ENCODE peak calls at places on chromosomes 12 and 14, in nine cellular contexts. One of them, this sample, is unnamed.

GRCh38 chr12:14962180-14962579 is 779 bp upstream of the ARHGDIB start:
- DNase-seq in Right ventricle myocardium superior: no peak
- DNase-seq in cardiac muscle cell: no peak
- DNase-seq in WTC11: no peak
- DNase-seq in LoVo: no peak
- DNase-seq in substantia nigra: no peak
- DNase-seq in hepatic stellate cell: no peak
- DNase-seq in T-helper 1 cell: no peak
- DNase-seq in HFFc6: no peak
- DNase-seq in this sample: no peak

GRCh38 chr14:104976198-104977007 is 1.8 kb downstream of the AHNAK2 start:
- DNase-seq in Right ventricle myocardium superior: peak
- DNase-seq in cardiac muscle cell: peak
- DNase-seq in WTC11: peak
- DNase-seq in LoVo: peak
- DNase-seq in substantia nigra: no peak
- DNase-seq in hepatic stellate cell: peak
- DNase-seq in T-helper 1 cell: peak
- DNase-seq in HFFc6: peak
- DNase-seq in this sample: peak

GRCh38 chr14:88798161-88798560 is 5.4 kb upstream of the EML5 start:
- DNase-seq in Right ventricle myocardium superior: no peak
- DNase-seq in cardiac muscle cell: no peak
- DNase-seq in WTC11: no peak
- DNase-seq in LoVo: no peak
- DNase-seq in substantia nigra: no peak
- DNase-seq in hepatic stellate cell: no peak
- DNase-seq in T-helper 1 cell: no peak
- DNase-seq in HFFc6: no peak
- DNase-seq in this sample: no peak

GRCh38 chr12:79452906-79453305 is 237.9 kb downstream of the PAWR start:
- DNase-seq in Right ventricle myocardium superior: no peak
- DNase-seq in cardiac muscle cell: no peak
- DNase-seq in WTC11: no peak
- DNase-seq in LoVo: no peak
- DNase-seq in substantia nigra: no peak
- DNase-seq in hepatic stellate cell: no peak
- DNase-seq in T-helper 1 cell: no peak
- DNase-seq in HFFc6: no peak
- DNase-seq in this sample: no peak

GRCh38 chr12:96210376-96211055 is 16.3 kb downstream of the ELK3 start:
- DNase-seq in Right ventricle myocardium superior: no peak
- DNase-seq in cardiac muscle cell: no peak
- DNase-seq in WTC11: no peak
- DNase-seq in LoVo: no peak
- DNase-seq in substantia nigra: no peak
- DNase-seq in hepatic stellate cell: no peak
- DNase-seq in T-helper 1 cell: no peak
- DNase-seq in HFFc6: no peak
- DNase-seq in this sample: no peak

GRCh38 chr12:87827638-87828264 is 201.4 kb downstream of the C12orf50 start:
- DNase-seq in Right ventricle myocardium superior: no peak
- DNase-seq in cardiac muscle cell: no peak
- DNase-seq in WTC11: no peak
- DNase-seq in LoVo: peak
- DNase-seq in substantia nigra: no peak
- DNase-seq in hepatic stellate cell: no peak
- DNase-seq in T-helper 1 cell: no peak
- DNase-seq in HFFc6: no peak
- DNase-seq in this sample: peak

GRCh38 chr14:104120281-104120741 is 18.1 kb upstream of the KIF26A start:
- DNase-seq in Right ventricle myocardium superior: peak
- DNase-seq in cardiac muscle cell: no peak
- DNase-seq in WTC11: no peak
- DNase-seq in LoVo: no peak
- DNase-seq in substantia nigra: no peak
- DNase-seq in hepatic stellate cell: no peak
- DNase-seq in T-helper 1 cell: no peak
- DNase-seq in HFFc6: no peak
- DNase-seq in this sample: no peak

GRCh38 chr12:851913-852312 is 97.6 kb downstream of the RAD52 start:
- DNase-seq in Right ventricle myocardium superior: no peak
- DNase-seq in cardiac muscle cell: no peak
- DNase-seq in WTC11: no peak
- DNase-seq in LoVo: peak
- DNase-seq in substantia nigra: no peak
- DNase-seq in hepatic stellate cell: peak
- DNase-seq in T-helper 1 cell: no peak
- DNase-seq in HFFc6: peak
- DNase-seq in this sample: peak

GRCh38 chr12:47391566-47391965 is 311.8 kb upstream of the AMIGO2 start:
- DNase-seq in Right ventricle myocardium superior: no peak
- DNase-seq in cardiac muscle cell: no peak
- DNase-seq in WTC11: no peak
- DNase-seq in LoVo: no peak
- DNase-seq in substantia nigra: no peak
- DNase-seq in hepatic stellate cell: no peak
- DNase-seq in T-helper 1 cell: peak
- DNase-seq in HFFc6: no peak
- DNase-seq in this sample: no peak

GRCh38 chr12:131044760-131045381 is 91.2 kb downstream of the ADGRD1 start:
- DNase-seq in Right ventricle myocardium superior: no peak
- DNase-seq in cardiac muscle cell: no peak
- DNase-seq in WTC11: no peak
- DNase-seq in LoVo: no peak
- DNase-seq in substantia nigra: no peak
- DNase-seq in hepatic stellate cell: no peak
- DNase-seq in T-helper 1 cell: no peak
- DNase-seq in HFFc6: no peak
- DNase-seq in this sample: no peak

GRCh38 chr14:68473050-68473449 is 319.8 kb downstream of the ZFP36L1 start:
- DNase-seq in Right ventricle myocardium superior: no peak
- DNase-seq in cardiac muscle cell: no peak
- DNase-seq in WTC11: no peak
- DNase-seq in LoVo: no peak
- DNase-seq in substantia nigra: no peak
- DNase-seq in hepatic stellate cell: no peak
- DNase-seq in T-helper 1 cell: no peak
- DNase-seq in HFFc6: no peak
- DNase-seq in this sample: no peak

GRCh38 chr12:126883737-126884136 is 1383.2 kb upstream of the TMEM132C start:
- DNase-seq in Right ventricle myocardium superior: peak
- DNase-seq in cardiac muscle cell: no peak
- DNase-seq in WTC11: no peak
- DNase-seq in LoVo: no peak
- DNase-seq in substantia nigra: no peak
- DNase-seq in hepatic stellate cell: no peak
- DNase-seq in T-helper 1 cell: no peak
- DNase-seq in HFFc6: no peak
- DNase-seq in this sample: no peak

GRCh38 chr14:77315115-77315944 is 5.4 kb downstream of the POMT2 start:
- DNase-seq in Right ventricle myocardium superior: no peak
- DNase-seq in cardiac muscle cell: peak
- DNase-seq in WTC11: no peak
- DNase-seq in LoVo: no peak
- DNase-seq in substantia nigra: no peak
- DNase-seq in hepatic stellate cell: no peak
- DNase-seq in T-helper 1 cell: no peak
- DNase-seq in HFFc6: no peak
- DNase-seq in this sample: no peak

GRCh38 chr12:129911437-129912049 is 7.7 kb upstream of the TMEM132D start:
- DNase-seq in Right ventricle myocardium superior: peak
- DNase-seq in cardiac muscle cell: peak
- DNase-seq in WTC11: peak
- DNase-seq in LoVo: peak
- DNase-seq in substantia nigra: peak
- DNase-seq in hepatic stellate cell: peak
- DNase-seq in T-helper 1 cell: no peak
- DNase-seq in HFFc6: no peak
- DNase-seq in this sample: peak

GRCh38 chr12:47736877-47737676 is 11.8 kb upstream of the ENDOU start:
- DNase-seq in Right ventricle myocardium superior: peak
- DNase-seq in cardiac muscle cell: peak
- DNase-seq in WTC11: peak
- DNase-seq in LoVo: no peak
- DNase-seq in substantia nigra: peak
- DNase-seq in hepatic stellate cell: peak
- DNase-seq in T-helper 1 cell: no peak
- DNase-seq in HFFc6: peak
- DNase-seq in this sample: no peak

GRCh38 chr12:29073631-29074239 is 75.3 kb upstream of the FAR2 start:
- DNase-seq in Right ventricle myocardium superior: no peak
- DNase-seq in cardiac muscle cell: peak
- DNase-seq in WTC11: no peak
- DNase-seq in LoVo: peak
- DNase-seq in substantia nigra: no peak
- DNase-seq in hepatic stellate cell: no peak
- DNase-seq in T-helper 1 cell: peak
- DNase-seq in HFFc6: peak
- DNase-seq in this sample: peak

GRCh38 chr14:69244946-69245345 is 15.0 kb upstream of the GALNT16 start:
- DNase-seq in Right ventricle myocardium superior: no peak
- DNase-seq in cardiac muscle cell: no peak
- DNase-seq in WTC11: no peak
- DNase-seq in LoVo: no peak
- DNase-seq in substantia nigra: no peak
- DNase-seq in hepatic stellate cell: no peak
- DNase-seq in T-helper 1 cell: no peak
- DNase-seq in HFFc6: no peak
- DNase-seq in this sample: no peak

GRCh38 chr12:69602954-69603353 is 7.8 kb downstream of the LRRC10 start:
- DNase-seq in Right ventricle myocardium superior: no peak
- DNase-seq in cardiac muscle cell: no peak
- DNase-seq in WTC11: no peak
- DNase-seq in LoVo: no peak
- DNase-seq in substantia nigra: no peak
- DNase-seq in hepatic stellate cell: no peak
- DNase-seq in T-helper 1 cell: no peak
- DNase-seq in HFFc6: no peak
- DNase-seq in this sample: no peak

GRCh38 chr12:105982022-105982421 is 156.7 kb downstream of the NUAK1 start:
- DNase-seq in Right ventricle myocardium superior: peak
- DNase-seq in cardiac muscle cell: peak
- DNase-seq in WTC11: no peak
- DNase-seq in LoVo: no peak
- DNase-seq in substantia nigra: no peak
- DNase-seq in hepatic stellate cell: no peak
- DNase-seq in T-helper 1 cell: no peak
- DNase-seq in HFFc6: no peak
- DNase-seq in this sample: no peak

GRCh38 chr12:15015121-15015520 is 42.3 kb downstream of the PDE6H start:
- DNase-seq in Right ventricle myocardium superior: no peak
- DNase-seq in cardiac muscle cell: no peak
- DNase-seq in WTC11: no peak
- DNase-seq in LoVo: no peak
- DNase-seq in substantia nigra: no peak
- DNase-seq in hepatic stellate cell: no peak
- DNase-seq in T-helper 1 cell: no peak
- DNase-seq in HFFc6: no peak
- DNase-seq in this sample: no peak

GRCh38 chr12:106919910-106920544 is 35.7 kb upstream of the TMEM263 start:
- DNase-seq in Right ventricle myocardium superior: no peak
- DNase-seq in cardiac muscle cell: peak
- DNase-seq in WTC11: no peak
- DNase-seq in LoVo: peak
- DNase-seq in substantia nigra: no peak
- DNase-seq in hepatic stellate cell: peak
- DNase-seq in T-helper 1 cell: peak
- DNase-seq in HFFc6: peak
- DNase-seq in this sample: peak

GRCh38 chr14:76518366-76518765 is 142.4 kb downstream of the ESRRB start:
- DNase-seq in Right ventricle myocardium superior: no peak
- DNase-seq in cardiac muscle cell: no peak
- DNase-seq in WTC11: no peak
- DNase-seq in LoVo: no peak
- DNase-seq in substantia nigra: no peak
- DNase-seq in hepatic stellate cell: no peak
- DNase-seq in T-helper 1 cell: no peak
- DNase-seq in HFFc6: no peak
- DNase-seq in this sample: no peak

GRCh38 chr12:27667540-27667939 is 28.7 kb upstream of the REP15 start:
- DNase-seq in Right ventricle myocardium superior: no peak
- DNase-seq in cardiac muscle cell: no peak
- DNase-seq in WTC11: no peak
- DNase-seq in LoVo: no peak
- DNase-seq in substantia nigra: no peak
- DNase-seq in hepatic stellate cell: peak
- DNase-seq in T-helper 1 cell: no peak
- DNase-seq in HFFc6: peak
- DNase-seq in this sample: no peak

GRCh38 chr12:7075518-7075917 is 15.0 kb downstream of the C1S start:
- DNase-seq in Right ventricle myocardium superior: no peak
- DNase-seq in cardiac muscle cell: no peak
- DNase-seq in WTC11: no peak
- DNase-seq in LoVo: no peak
- DNase-seq in substantia nigra: no peak
- DNase-seq in hepatic stellate cell: no peak
- DNase-seq in T-helper 1 cell: no peak
- DNase-seq in HFFc6: no peak
- DNase-seq in this sample: no peak

GRCh38 chr14:20302042-20302761 is 3.5 kb downstream of the TTC5 start:
- DNase-seq in Right ventricle myocardium superior: no peak
- DNase-seq in cardiac muscle cell: no peak
- DNase-seq in WTC11: no peak
- DNase-seq in LoVo: no peak
- DNase-seq in substantia nigra: no peak
- DNase-seq in hepatic stellate cell: peak
- DNase-seq in T-helper 1 cell: no peak
- DNase-seq in HFFc6: peak
- DNase-seq in this sample: peak

GRCh38 chr14:90696728-90697127 is 119.5 kb downstream of the TTC7B start:
- DNase-seq in Right ventricle myocardium superior: no peak
- DNase-seq in cardiac muscle cell: no peak
- DNase-seq in WTC11: no peak
- DNase-seq in LoVo: no peak
- DNase-seq in substantia nigra: no peak
- DNase-seq in hepatic stellate cell: no peak
- DNase-seq in T-helper 1 cell: no peak
- DNase-seq in HFFc6: no peak
- DNase-seq in this sample: no peak

GRCh38 chr12:1217191-1217949 is 226.3 kb downstream of the ERC1 start:
- DNase-seq in Right ventricle myocardium superior: no peak
- DNase-seq in cardiac muscle cell: no peak
- DNase-seq in WTC11: no peak
- DNase-seq in LoVo: peak
- DNase-seq in substantia nigra: no peak
- DNase-seq in hepatic stellate cell: peak
- DNase-seq in T-helper 1 cell: no peak
- DNase-seq in HFFc6: peak
- DNase-seq in this sample: peak

GRCh38 chr14:37546621-37547447 is 48.2 kb downstream of the FOXA1 start:
- DNase-seq in Right ventricle myocardium superior: no peak
- DNase-seq in cardiac muscle cell: peak
- DNase-seq in WTC11: no peak
- DNase-seq in LoVo: peak
- DNase-seq in substantia nigra: no peak
- DNase-seq in hepatic stellate cell: peak
- DNase-seq in T-helper 1 cell: no peak
- DNase-seq in HFFc6: peak
- DNase-seq in this sample: no peak